ENCODE peak calls at places on chromosomes 2 and 18, in four cellular contexts. L, O, I and S are unnamed samples.

GRCh38 chr2:166127217-166128155 is at the start of gene SCN1A:
- DNase-seq in L (peak), O (peak), I (peak), S (no peak)

GRCh38 chr2:61943251-61943650 is 37.8 kb downstream of the COMMD1 start:
- DNase-seq in L (no peak), O (no peak), I (no peak), S (no peak)

GRCh38 chr2:105644174-105644980 is 100.3 kb upstream of the NCK2 start:
- DNase-seq in O (peak), I (peak), L (no peak), S (no peak)

GRCh38 chr2:221624475-221624874 is 52.4 kb upstream of the EPHA4 start:
- DNase-seq in O (no peak), I (no peak), L (no peak), S (no peak)

GRCh38 chr18:23529597-23529996 is 26.3 kb downstream of the RMC1 start:
- DNase-seq in I (no peak), O (peak), L (peak), S (no peak)

GRCh38 chr18:23071285-23071684 is 64.0 kb upstream of the CABLES1 start:
- DNase-seq in O (no peak), L (no peak), I (no peak), S (no peak)

GRCh38 chr2:23269747-23270146 is 115.2 kb upstream of the KLHL29 start:
- DNase-seq in L (no peak), I (no peak), O (no peak), S (no peak)

GRCh38 chr2:98902209-98903063 is 33.6 kb downstream of the CRACDL start:
- DNase-seq in I (no peak), O (no peak), L (no peak), S (no peak)

GRCh38 chr2:28952806-28953190 is 28.3 kb upstream of the TOGARAM2 start:
- DNase-seq in I (no peak), O (peak), L (peak), S (no peak)

GRCh38 chr2:83365476-83365875 is 1093.6 kb downstream of the SUCLG1 start:
- DNase-seq in O (no peak), I (no peak), L (no peak), S (no peak)

GRCh38 chr2:47034973-47035609 is 119.5 kb upstream of the MCFD2 start:
- DNase-seq in O (no peak), I (peak), L (no peak), S (no peak)

GRCh38 chr18:3579701-3580100 is 129.7 kb downstream of the TGIF1 start:
- DNase-seq in I (no peak), O (no peak), L (no peak), S (no peak)

GRCh38 chr18:67682516-67682915 is 166.0 kb upstream of the DSEL start:
- DNase-seq in I (no peak), L (no peak), O (no peak), S (no peak)

GRCh38 chr2:232683368-232683767 is 13.8 kb upstream of the GIGYF2 start:
- DNase-seq in I (no peak), L (no peak), O (no peak), S (no peak)

GRCh38 chr2:119245076-119245840 is 21.6 kb downstream of the STEAP3 start:
- DNase-seq in O (no peak), L (no peak), I (no peak), S (no peak)

GRCh38 chr18:46332956-46333355 is 228.8 kb downstream of the HAUS1 start:
- DNase-seq in I (no peak), L (no peak), O (no peak), S (no peak)

GRCh38 chr2:140128909-140129308 is 1348.7 kb upstream of the NXPH2 start:
- DNase-seq in I (no peak), L (no peak), O (no peak), S (no peak)

GRCh38 chr2:33264766-33265165 is 211.7 kb upstream of the RASGRP3 start:
- DNase-seq in O (no peak), L (no peak), I (no peak), S (no peak)

GRCh38 chr2:232134939-232135338 is 173.4 kb downstream of the DIS3L2 start:
- DNase-seq in O (no peak), I (no peak), L (no peak), S (no peak)

GRCh38 chr18:80033181-80034067 is 810 bp upstream of the RBFA start:
- DNase-seq in O (peak), L (no peak), I (no peak), S (peak)

GRCh38 chr2:102063948-102064678 is 72.4 kb downstream of the IL1R2 start:
- DNase-seq in I (peak), O (peak), L (peak), S (peak)

DNA sequence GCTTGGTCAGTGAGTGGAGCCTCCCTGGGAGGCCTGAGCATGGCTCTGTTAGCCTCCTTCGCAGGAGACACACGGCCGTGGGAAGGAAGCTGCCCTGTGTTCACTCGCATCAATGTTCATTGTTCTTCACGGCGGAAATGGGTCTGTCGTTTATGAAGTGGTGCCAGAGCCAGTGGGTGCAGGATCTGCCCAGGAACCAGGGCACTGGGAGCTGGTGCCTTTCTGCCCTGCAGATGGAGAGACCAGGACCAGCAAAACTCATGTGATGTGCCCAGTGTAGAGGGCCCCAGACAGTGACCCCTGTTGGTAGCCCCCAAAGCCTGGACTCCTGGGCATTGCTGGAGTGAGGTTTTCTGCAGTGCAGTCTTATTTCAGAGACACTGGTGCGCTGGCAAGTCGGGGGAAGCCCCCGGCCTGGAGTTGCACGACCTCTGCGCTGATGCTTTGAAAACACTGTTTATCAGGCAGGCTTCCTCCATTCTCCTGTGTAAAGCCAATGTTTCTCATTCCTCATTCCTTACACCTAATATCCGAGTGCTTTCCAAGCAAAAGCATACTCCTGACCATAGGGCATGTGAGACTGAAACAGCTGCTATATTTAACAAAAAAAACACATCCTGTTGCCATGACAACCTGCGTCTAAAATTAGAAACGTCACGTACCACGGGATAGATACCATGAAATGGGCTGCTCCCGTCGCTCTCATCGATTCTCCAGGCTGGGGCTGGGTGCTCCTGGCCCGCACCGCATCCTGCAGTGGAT is 268.6 kb downstream of the NDUFA10 start:
- DNase-seq in O (no peak), L (no peak), I (no peak), S (no peak)
- TF ChIP-seq NR3C1 in O (no peak), L (no peak), I (no peak), S (no peak)

GRCh38 chr2:725464-725863 is 48.3 kb upstream of the TMEM18 start:
- DNase-seq in L (no peak), I (no peak), O (no peak), S (no peak)

GRCh38 chr2:720842-721241 is 43.6 kb upstream of the TMEM18 start:
- DNase-seq in L (no peak), I (no peak), O (no peak), S (no peak)

GRCh38 chr2:727071-727470 is 49.9 kb upstream of the TMEM18 start:
- DNase-seq in O (no peak), I (no peak), L (no peak), S (no peak)

GRCh38 chr2:726158-726557 is 49.0 kb upstream of the TMEM18 start:
- DNase-seq in O (no peak), L (no peak), I (no peak), S (no peak)

GRCh38 chr2:723761-724160 is 46.6 kb upstream of the TMEM18 start:
- DNase-seq in I (no peak), O (no peak), L (no peak), S (no peak)
- TF ChIP-seq NR3C1 in I (no peak), O (no peak), L (no peak), S (no peak)

DNA sequence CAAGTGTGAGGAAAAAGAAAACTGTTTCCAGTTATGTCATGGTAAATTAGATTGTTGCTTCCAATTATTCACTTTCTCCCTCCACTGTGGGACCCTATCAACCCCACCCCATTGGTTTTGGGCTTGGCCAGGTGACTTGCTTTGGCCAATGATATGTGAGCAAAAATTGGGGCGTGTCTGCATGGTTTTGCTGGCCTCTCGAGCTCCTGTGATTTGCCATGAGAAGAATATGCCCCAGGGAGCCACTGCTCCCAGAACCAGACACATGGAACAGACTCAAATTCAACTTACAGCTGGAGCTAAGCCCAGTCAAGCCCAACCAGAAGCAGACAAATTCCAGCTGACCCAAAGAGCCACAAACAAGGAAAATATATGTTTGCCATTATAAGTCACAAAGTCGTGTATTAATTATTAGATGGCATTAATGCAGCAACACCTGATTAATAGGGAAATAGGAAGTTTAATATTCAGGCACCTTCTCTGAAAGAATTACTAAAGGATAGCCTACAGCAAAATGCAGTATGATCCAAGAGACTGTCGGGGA is 248.9 kb downstream of the ANAPC1 start:
- DNase-seq in O (no peak), I (no peak), L (no peak), S (no peak)
- TF ChIP-seq NR3C1 in O (no peak), I (no peak), L (no peak), S (no peak)

GRCh38 chr2:65040414-65041261 is 15.6 kb upstream of the CEP68 start:
- DNase-seq in L (peak), O (peak), I (peak), S (peak)
- TF ChIP-seq NR3C1 in L (no peak), O (no peak), I (no peak), S (no peak)

DNA sequence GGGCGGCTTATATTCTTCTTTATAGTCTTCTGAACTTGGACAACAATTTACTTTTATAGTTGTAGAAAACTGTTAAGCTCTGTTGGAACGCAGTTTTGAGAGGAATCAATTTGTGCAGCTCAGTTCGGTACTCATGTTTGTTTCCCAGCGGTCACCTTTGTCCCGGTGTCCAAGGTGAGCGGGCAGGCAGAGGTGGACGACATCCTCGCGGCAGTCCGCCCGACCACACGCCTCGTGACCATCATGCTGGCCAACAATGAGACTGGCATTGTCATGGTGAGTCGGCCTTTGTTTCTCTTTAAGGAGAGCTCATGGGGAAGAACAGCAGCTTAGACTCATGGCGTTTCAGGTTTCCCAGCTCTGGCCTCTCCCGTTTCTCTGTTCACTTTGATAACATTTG is 18.6 kb upstream of the ESPNL start:
- DNase-seq in I (no peak), O (no peak), L (no peak), S (no peak)
- TF ChIP-seq NR3C1 in I (no peak), O (no peak), L (no peak), S (no peak)

GRCh38 chr18:6623278-6623677 is 106.2 kb upstream of the ARHGAP28 start:
- DNase-seq in I (no peak), O (no peak), L (no peak), S (no peak)

GRCh38 chr18:6624271-6624670 is 105.2 kb upstream of the ARHGAP28 start:
- DNase-seq in I (no peak), L (no peak), O (no peak), S (no peak)

GRCh38 chr18:6626457-6626856 is 103.1 kb upstream of the ARHGAP28 start:
- DNase-seq in O (no peak), L (no peak), I (no peak), S (no peak)

GRCh38 chr18:6627621-6628020 is 101.9 kb upstream of the ARHGAP28 start:
- DNase-seq in O (no peak), L (no peak), I (no peak), S (no peak)

GRCh38 chr18:6624729-6625308 is 104.7 kb upstream of the ARHGAP28 start:
- DNase-seq in O (no peak), L (no peak), I (no peak), S (no peak)
- TF ChIP-seq NR3C1 in O (no peak), L (no peak), I (no peak), S (no peak)

GRCh38 chr2:8279506-8279905 is 402.4 kb upstream of the ID2 start:
- DNase-seq in O (no peak), L (no peak), I (no peak), S (no peak)
- TF ChIP-seq NR3C1 in O (no peak), L (no peak), I (no peak), S (no peak)

GRCh38 chr2:122542646-122543045 is 787.2 kb downstream of the TSN start:
- DNase-seq in O (no peak), L (no peak), I (no peak), S (no peak)

GRCh38 chr2:122542236-122542635 is 786.8 kb downstream of the TSN start:
- DNase-seq in L (no peak), O (no peak), I (no peak), S (no peak)

GRCh38 chr2:122539920-122540319 is 784.5 kb downstream of the TSN start:
- DNase-seq in I (no peak), L (no peak), O (no peak), S (no peak)

GRCh38 chr2:122545821-122546220 is 790.4 kb downstream of the TSN start:
- DNase-seq in O (no peak), L (no peak), I (no peak), S (no peak)

GRCh38 chr2:122543815-122544214 is 788.4 kb downstream of the TSN start:
- DNase-seq in I (no peak), L (no peak), O (no peak), S (no peak)
- TF ChIP-seq NR3C1 in I (no peak), L (no peak), O (no peak), S (no peak)

GRCh38 chr18:48667276-48668254 is 128.7 kb downstream of the CTIF start:
- DNase-seq in O (peak), L (no peak), I (peak), S (peak)
- TF ChIP-seq NR3C1 in O (no peak), L (no peak), I (no peak), S (no peak)

DNA sequence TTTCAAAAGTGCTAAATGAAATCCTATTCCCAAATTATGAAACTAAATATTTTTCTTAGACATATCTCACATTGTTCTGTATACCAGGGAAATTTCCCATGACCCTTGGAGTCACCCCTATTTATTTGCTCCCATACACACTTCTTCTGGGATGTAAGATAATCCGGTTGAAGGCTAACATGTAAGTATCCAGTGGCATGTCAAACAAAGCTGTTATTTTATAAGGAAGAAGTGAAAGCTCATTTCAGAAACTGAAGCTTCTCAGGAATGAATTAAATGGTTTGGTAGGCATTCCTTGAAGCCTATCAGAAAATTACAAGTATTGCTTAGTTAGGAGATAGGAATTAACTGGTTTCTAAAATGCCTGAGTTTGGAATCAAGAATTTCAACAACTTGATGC is 108.6 kb upstream of the RND3 start:
- DNase-seq in L (no peak), O (no peak), I (no peak), S (no peak)
- TF ChIP-seq NR3C1 in L (no peak), O (no peak), I (no peak), S (no peak)